ENCODE peak calls at places on chromosomes 5 and 9, in six cellular contexts. One of them, this sample, is unnamed.

GRCh38 chr5:102856374-102856748 is 101.3 kb downstream of the PAM start:
- DNase-seq in ovary: no peak
- DNase-seq in heart left ventricle: no peak
- DNase-seq in breast epithelium: no peak
- DNase-seq in body of pancreas: no peak
- DNase-seq in H54: no peak
- DNase-seq in this sample: no peak

GRCh38 chr9:98867434-98868168 is 60.1 kb downstream of the GALNT12 start:
- DNase-seq in ovary: peak
- DNase-seq in heart left ventricle: peak
- DNase-seq in breast epithelium: no peak
- DNase-seq in body of pancreas: peak
- DNase-seq in H54: peak
- DNase-seq in this sample: peak

GRCh38 chr5:168401880-168402279 is 84.4 kb upstream of the RARS1 start:
- DNase-seq in ovary: no peak
- DNase-seq in heart left ventricle: no peak
- DNase-seq in breast epithelium: no peak
- DNase-seq in body of pancreas: peak
- DNase-seq in H54: no peak
- DNase-seq in this sample: no peak

GRCh38 chr5:55160493-55161209 is 680 bp downstream of the GPX8 start:
- DNase-seq in ovary: no peak
- DNase-seq in heart left ventricle: peak
- DNase-seq in breast epithelium: no peak
- DNase-seq in body of pancreas: peak
- DNase-seq in H54: no peak
- DNase-seq in this sample: peak

GRCh38 chr5:145699846-145700245 is 135.3 kb downstream of the PRELID2 start:
- DNase-seq in ovary: no peak
- DNase-seq in heart left ventricle: no peak
- DNase-seq in breast epithelium: no peak
- DNase-seq in body of pancreas: no peak
- DNase-seq in H54: no peak
- DNase-seq in this sample: no peak

GRCh38 chr5:179115845-179116524 is 55.8 kb downstream of the ZNF354C start:
- DNase-seq in ovary: peak
- DNase-seq in heart left ventricle: no peak
- DNase-seq in breast epithelium: peak
- DNase-seq in body of pancreas: no peak
- DNase-seq in H54: no peak
- DNase-seq in this sample: no peak

GRCh38 chr5:168978015-168978414 is 322.9 kb downstream of the SLIT3 start:
- DNase-seq in ovary: no peak
- DNase-seq in heart left ventricle: no peak
- DNase-seq in breast epithelium: no peak
- DNase-seq in body of pancreas: no peak
- DNase-seq in H54: peak
- DNase-seq in this sample: no peak

GRCh38 chr9:137820161-137820855 is 57.3 kb upstream of the CACNA1B start:
- DNase-seq in ovary: no peak
- DNase-seq in heart left ventricle: no peak
- DNase-seq in breast epithelium: peak
- DNase-seq in body of pancreas: no peak
- DNase-seq in H54: peak
- DNase-seq in this sample: no peak

GRCh38 chr5:159910207-159910842 is 6.0 kb upstream of the ADRA1B start:
- DNase-seq in ovary: no peak
- DNase-seq in heart left ventricle: no peak
- DNase-seq in breast epithelium: no peak
- DNase-seq in body of pancreas: no peak
- DNase-seq in H54: no peak
- DNase-seq in this sample: no peak

GRCh38 chr5:114243983-114244305 is 117.9 kb upstream of the KCNN2 start:
- DNase-seq in ovary: no peak
- DNase-seq in heart left ventricle: no peak
- DNase-seq in breast epithelium: no peak
- DNase-seq in body of pancreas: no peak
- DNase-seq in H54: no peak
- DNase-seq in this sample: no peak
- TF ChIP-seq POLR2A in ovary: no peak
- TF ChIP-seq POLR2A in heart left ventricle: no peak
- TF ChIP-seq POLR2A in breast epithelium: no peak
- TF ChIP-seq POLR2A in body of pancreas: no peak
- TF ChIP-seq POLR2A in H54: no peak
- TF ChIP-seq POLR2A in this sample: no peak

DNA sequence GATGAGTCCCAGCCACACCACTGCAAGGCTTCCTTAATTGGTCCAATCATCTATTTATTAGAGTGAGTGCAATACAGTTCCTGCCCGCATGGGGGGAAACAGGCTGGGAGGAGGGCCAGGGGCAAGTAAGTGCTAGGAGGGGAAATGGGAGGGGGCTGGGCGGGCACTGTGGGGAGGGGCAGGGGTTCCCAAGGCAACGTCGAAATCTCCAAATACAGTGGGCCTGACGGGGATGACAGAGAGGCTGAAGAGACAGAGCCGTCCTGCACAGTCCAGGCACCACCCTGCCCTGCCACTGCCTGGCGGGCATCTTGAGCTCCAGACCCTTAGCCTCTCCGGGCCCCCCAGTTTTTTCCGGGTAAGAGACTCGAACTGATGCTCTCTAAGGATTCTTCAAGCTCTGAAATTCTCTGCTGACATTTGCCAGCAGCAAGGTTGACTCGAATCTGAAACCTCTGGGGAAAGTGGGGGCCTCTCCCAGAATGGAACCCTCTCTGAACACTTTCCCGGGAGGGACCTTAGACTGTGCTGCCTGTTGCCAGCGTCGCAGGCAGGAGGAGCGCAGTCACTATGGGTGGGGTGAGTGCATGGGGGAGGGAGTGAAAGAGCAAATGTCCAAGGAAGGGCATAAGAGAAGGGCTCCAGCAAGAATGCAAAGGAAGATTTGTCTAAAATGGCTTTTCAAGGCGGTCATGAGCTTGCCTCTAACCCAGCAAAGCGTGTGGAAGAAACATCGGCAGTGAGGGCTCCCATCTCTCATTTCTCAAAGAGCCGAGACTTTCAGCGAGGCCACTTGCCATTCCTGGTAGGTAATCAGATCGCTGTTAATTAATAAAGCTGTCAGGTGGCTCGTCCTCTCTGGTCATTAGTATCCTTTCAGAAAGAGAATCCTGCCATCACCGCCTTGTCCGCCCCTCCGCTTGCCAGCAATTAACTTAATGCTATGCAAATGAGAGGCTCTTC is 98.9 kb downstream of the GTF3C4 start:
- DNase-seq in ovary: peak
- DNase-seq in heart left ventricle: peak
- DNase-seq in breast epithelium: no peak
- DNase-seq in body of pancreas: peak
- DNase-seq in H54: peak
- DNase-seq in this sample: peak
- TF ChIP-seq POLR2A in ovary: no peak
- TF ChIP-seq POLR2A in heart left ventricle: no peak
- TF ChIP-seq POLR2A in breast epithelium: no peak
- TF ChIP-seq POLR2A in body of pancreas: peak
- TF ChIP-seq POLR2A in H54: no peak
- TF ChIP-seq POLR2A in this sample: no peak

DNA sequence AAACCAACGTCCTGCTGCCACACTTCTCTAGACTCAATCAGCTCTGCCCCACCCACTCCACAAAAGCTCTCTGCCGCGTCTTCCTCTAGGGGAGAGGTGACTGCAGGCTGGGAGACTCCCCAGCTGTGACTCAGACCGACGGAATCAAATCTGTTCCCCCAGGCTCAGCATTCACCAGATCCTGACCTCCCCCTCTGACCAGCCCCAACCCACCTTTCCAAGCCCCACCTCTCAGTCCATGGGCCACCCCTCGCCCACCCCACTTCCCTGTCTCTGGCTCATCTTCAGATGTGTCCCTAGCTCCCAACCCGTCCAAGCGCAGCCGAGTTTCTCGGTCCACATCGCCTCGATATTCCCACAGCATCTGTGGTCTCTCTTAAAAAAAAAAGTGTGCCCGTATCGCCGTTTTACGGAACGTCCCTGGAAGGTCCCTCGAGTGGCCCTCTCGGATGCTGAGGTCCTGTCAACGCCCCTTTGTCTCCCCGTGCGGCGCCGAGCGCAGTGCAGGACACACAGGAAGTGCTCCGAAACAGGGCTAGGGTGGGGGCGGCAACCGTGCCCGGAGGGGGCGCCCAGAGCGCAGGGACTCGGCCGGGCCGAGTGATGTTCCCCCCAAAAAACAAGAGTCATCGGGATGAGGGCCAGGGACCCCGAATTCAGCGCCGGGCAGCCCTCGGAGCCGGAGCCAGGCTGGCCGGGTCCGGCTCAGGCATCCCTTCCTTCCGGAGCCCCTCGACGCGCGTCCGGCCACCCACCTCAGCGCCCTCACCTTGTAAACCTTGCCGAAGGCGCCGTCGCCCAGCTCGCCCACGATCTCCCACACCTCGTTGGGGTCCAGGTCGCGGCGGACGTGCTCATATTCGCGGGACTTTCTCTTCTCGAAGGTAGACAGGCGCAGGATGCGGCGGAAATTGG is 649 bp downstream of the STK10 start:
- DNase-seq in ovary: peak
- DNase-seq in heart left ventricle: peak
- DNase-seq in breast epithelium: no peak
- DNase-seq in body of pancreas: peak
- DNase-seq in H54: peak
- DNase-seq in this sample: peak
- TF ChIP-seq POLR2A in ovary: no peak
- TF ChIP-seq POLR2A in heart left ventricle: peak
- TF ChIP-seq POLR2A in breast epithelium: no peak
- TF ChIP-seq POLR2A in body of pancreas: no peak
- TF ChIP-seq POLR2A in H54: peak
- TF ChIP-seq POLR2A in this sample: no peak

GRCh38 chr5:134227786-134228185 is 1.9 kb upstream of the PPP2CA start:
- DNase-seq in ovary: no peak
- DNase-seq in heart left ventricle: no peak
- DNase-seq in breast epithelium: no peak
- DNase-seq in body of pancreas: no peak
- DNase-seq in H54: no peak
- DNase-seq in this sample: no peak

GRCh38 chr5:134227259-134227658 is 1.4 kb upstream of the PPP2CA start:
- DNase-seq in ovary: peak
- DNase-seq in heart left ventricle: peak
- DNase-seq in breast epithelium: no peak
- DNase-seq in body of pancreas: peak
- DNase-seq in H54: no peak
- DNase-seq in this sample: peak

GRCh38 chr5:134225780-134226440 is at the start of gene PPP2CA:
- DNase-seq in ovary: peak
- DNase-seq in heart left ventricle: peak
- DNase-seq in breast epithelium: peak
- DNase-seq in body of pancreas: peak
- DNase-seq in H54: peak
- DNase-seq in this sample: peak

GRCh38 chr5:134224905-134225779 is 731 bp downstream of the PPP2CA start:
- DNase-seq in ovary: peak
- DNase-seq in heart left ventricle: peak
- DNase-seq in breast epithelium: peak
- DNase-seq in body of pancreas: peak
- DNase-seq in H54: peak
- DNase-seq in this sample: peak

GRCh38 chr5:134226441-134227192 is 744 bp upstream of the PPP2CA start:
- DNase-seq in ovary: no peak
- DNase-seq in heart left ventricle: no peak
- DNase-seq in breast epithelium: no peak
- DNase-seq in body of pancreas: no peak
- DNase-seq in H54: no peak
- DNase-seq in this sample: peak
- TF ChIP-seq POLR2A in ovary: no peak
- TF ChIP-seq POLR2A in heart left ventricle: no peak
- TF ChIP-seq POLR2A in breast epithelium: peak
- TF ChIP-seq POLR2A in body of pancreas: peak
- TF ChIP-seq POLR2A in H54: peak
- TF ChIP-seq POLR2A in this sample: peak

GRCh38 chr5:139341187-139341688 is 416 bp upstream of the PAIP2 start:
- DNase-seq in ovary: no peak
- DNase-seq in heart left ventricle: no peak
- DNase-seq in breast epithelium: no peak
- DNase-seq in body of pancreas: no peak
- DNase-seq in H54: no peak
- DNase-seq in this sample: no peak

GRCh38 chr5:139340051-139340450 is 1.6 kb upstream of the PAIP2 start:
- DNase-seq in ovary: no peak
- DNase-seq in heart left ventricle: no peak
- DNase-seq in breast epithelium: no peak
- DNase-seq in body of pancreas: no peak
- DNase-seq in H54: no peak
- DNase-seq in this sample: no peak

DNA sequence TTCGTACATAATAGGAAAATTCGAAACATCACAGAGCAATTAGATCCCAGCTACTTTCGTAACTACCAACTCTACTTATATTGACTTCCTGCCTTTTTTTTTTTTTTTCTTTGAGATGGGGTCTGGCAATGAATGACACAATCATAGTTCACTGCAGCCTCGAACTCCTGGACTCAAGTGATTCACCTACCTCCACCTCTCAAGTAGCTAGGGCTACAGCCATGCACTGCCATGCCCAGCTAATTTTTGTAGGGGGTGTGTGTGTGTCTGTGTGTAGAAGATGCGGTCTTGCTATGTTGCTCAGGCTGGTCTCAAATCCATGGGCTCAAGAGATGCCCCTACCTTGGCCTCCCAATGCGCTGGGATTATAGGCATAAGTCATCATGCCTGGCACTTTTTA is 5.8 kb upstream of the PAIP2 start:
- DNase-seq in ovary: no peak
- DNase-seq in heart left ventricle: no peak
- DNase-seq in breast epithelium: no peak
- DNase-seq in body of pancreas: no peak
- DNase-seq in H54: no peak
- DNase-seq in this sample: no peak
- TF ChIP-seq POLR2A in ovary: no peak
- TF ChIP-seq POLR2A in heart left ventricle: no peak
- TF ChIP-seq POLR2A in breast epithelium: no peak
- TF ChIP-seq POLR2A in body of pancreas: no peak
- TF ChIP-seq POLR2A in H54: no peak
- TF ChIP-seq POLR2A in this sample: no peak

DNA sequence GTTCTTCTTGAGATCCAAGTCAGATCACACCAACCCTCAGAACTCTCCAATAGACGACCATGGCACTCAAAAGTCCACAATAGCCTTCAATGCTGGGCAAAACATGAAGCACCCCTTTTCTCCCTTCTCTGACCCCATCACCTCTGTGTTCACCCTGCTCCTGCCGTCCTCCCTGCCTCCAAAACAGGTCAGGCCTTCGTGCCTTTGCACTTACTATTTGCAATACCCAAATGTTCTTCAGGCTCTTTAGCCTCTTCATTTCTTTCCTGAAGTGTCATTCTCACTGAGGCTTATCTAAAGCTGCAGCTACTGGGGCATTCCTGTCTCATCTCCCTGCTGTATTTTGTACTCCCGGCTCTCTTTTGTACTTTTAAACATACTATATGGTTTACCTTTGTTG is 2.0 kb upstream of the ROPN1L start:
- DNase-seq in ovary: no peak
- DNase-seq in heart left ventricle: no peak
- DNase-seq in breast epithelium: no peak
- DNase-seq in body of pancreas: no peak
- DNase-seq in H54: no peak
- DNase-seq in this sample: no peak
- TF ChIP-seq POLR2A in ovary: no peak
- TF ChIP-seq POLR2A in heart left ventricle: no peak
- TF ChIP-seq POLR2A in breast epithelium: no peak
- TF ChIP-seq POLR2A in body of pancreas: no peak
- TF ChIP-seq POLR2A in H54: no peak
- TF ChIP-seq POLR2A in this sample: no peak

GRCh38 chr9:22084336-22085035 is 75.4 kb upstream of the CDKN2B start:
- DNase-seq in ovary: no peak
- DNase-seq in heart left ventricle: no peak
- DNase-seq in breast epithelium: no peak
- DNase-seq in body of pancreas: no peak
- DNase-seq in H54: no peak
- DNase-seq in this sample: peak
- TF ChIP-seq POLR2A in ovary: no peak
- TF ChIP-seq POLR2A in heart left ventricle: no peak
- TF ChIP-seq POLR2A in breast epithelium: no peak
- TF ChIP-seq POLR2A in body of pancreas: no peak
- TF ChIP-seq POLR2A in H54: no peak
- TF ChIP-seq POLR2A in this sample: no peak